ENCODE peak calls at places on chromosome 3, in five cellular contexts. V is psoas muscle, D is COR-L47, X is midbrain, T is Calu3. F is an unnamed sample.

GRCh38 chr3:46748160-46748559 is 30.5 kb upstream of the PRSS50 start:
- DNase-seq in X (no peak), D (no peak), T (no peak), V (no peak), F (no peak)

GRCh38 chr3:1908651-1909445 is 189.8 kb upstream of the CNTN4 start:
- DNase-seq in T (no peak), X (no peak), D (no peak), V (no peak), F (no peak)

GRCh38 chr3:117011687-117012250 is 302.2 kb downstream of the TUSC7 start:
- DNase-seq in T (no peak), V (no peak), D (no peak), X (no peak), F (no peak)

GRCh38 chr3:126481808-126482502 is 6.3 kb upstream of the ZXDC start:
- DNase-seq in X (no peak), T (no peak), D (no peak), V (peak), F (peak)

GRCh38 chr3:194148383-194148782 is 12.4 kb downstream of the HES1 start:
- DNase-seq in D (no peak), V (no peak), X (peak), T (no peak), F (no peak)

GRCh38 chr3:160128086-160128485 is 97.1 kb upstream of the C3orf80 start:
- DNase-seq in V (no peak), T (no peak), D (no peak), X (no peak), F (no peak)

GRCh38 chr3:52406231-52406661 is 38.7 kb downstream of the SEMA3G start:
- DNase-seq in V (no peak), T (no peak), D (no peak), X (no peak), F (no peak)

GRCh38 chr3:135178566-135178965 is 383.5 kb downstream of the EPHB1 start:
- DNase-seq in T (no peak), D (no peak), V (no peak), X (no peak), F (no peak)

GRCh38 chr3:114299421-114299820 is 5.6 kb downstream of the TIGIT start:
- DNase-seq in V (no peak), D (peak), X (no peak), T (peak), F (no peak)

F was measured in heart right ventricle.